ENCODE peak calls at places on chromosomes 6 and 20, in five cellular contexts. X, Q, Y, Z and B are unnamed samples.
A peak's percentile ranks its signal among the peaks of the same experiment; 100 is the strongest.

GRCh38 chr6:106609699-106610098 is 19.6 kb downstream of the RTN4IP1 start:
- DNase-seq in X (no peak), Q (peak; percentile 58), Y (no peak), Z (no peak), B (peak; percentile 34)

GRCh38 chr20:25739615-25740320 is 43.1 kb upstream of the ZNF337 start:
- DNase-seq in X (no peak), Q (no peak), Y (no peak), Z (no peak), B (no peak)

GRCh38 chr6:138509371-138509770 is 10.1 kb upstream of the NHSL1 start:
- DNase-seq in X (peak; percentile 80), Q (no peak), Y (peak; percentile 44), Z (no peak), B (peak; percentile 49)

GRCh38 chr20:54268941-54269340 is 61.1 kb downstream of the PFDN4 start:
- DNase-seq in X (no peak), Q (peak; percentile 57), Y (no peak), Z (no peak), B (no peak)

GRCh38 chr6:36556281-36556680 is 9.0 kb upstream of the STK38 start:
- DNase-seq in X (no peak), Q (no peak), Y (no peak), Z (no peak), B (no peak)

GRCh38 chr6:144395014-144395413 is 109.9 kb downstream of the UTRN start:
- DNase-seq in X (no peak), Q (no peak), Y (no peak), Z (no peak), B (no peak)

GRCh38 chr6:135306166-135306565 is 125.1 kb downstream of the MYB start:
- DNase-seq in X (no peak), Q (no peak), Y (no peak), Z (no peak), B (no peak)

GRCh38 chr20:5095931-5096330 is 23.8 kb downstream of the PCNA start:
- DNase-seq in X (no peak), Q (no peak), Y (no peak), Z (no peak), B (no peak)

GRCh38 chr20:48879609-48880008 is 41.9 kb upstream of the ARFGEF2 start:
- DNase-seq in X (no peak), Q (no peak), Y (peak; percentile 57), Z (no peak), B (no peak)

GRCh38 chr6:25660512-25660911 is 8.5 kb downstream of the SCGN start:
- DNase-seq in X (no peak), Q (no peak), Y (no peak), Z (peak; percentile 93), B (no peak)

GRCh38 chr20:38170914-38171300 is 5.8 kb upstream of the TGM2 start:
- DNase-seq in X (no peak), Q (no peak), Y (no peak), Z (no peak), B (no peak)

GRCh38 chr20:38170219-38170902 is 5.3 kb upstream of the TGM2 start:
- DNase-seq in X (no peak), Q (no peak), Y (no peak), Z (no peak), B (no peak)

GRCh38 chr20:38171301-38172010 is 6.4 kb upstream of the TGM2 start:
- DNase-seq in X (no peak), Q (no peak), Y (no peak), Z (no peak), B (no peak)

GRCh38 chr20:38173237-38174156 is 8.4 kb upstream of the TGM2 start:
- DNase-seq in X (no peak), Q (no peak), Y (peak; percentile 38), Z (peak; percentile 47), B (no peak)

GRCh38 chr20:38172344-38172743 is 7.3 kb upstream of the TGM2 start:
- DNase-seq in X (no peak), Q (no peak), Y (no peak), Z (no peak), B (no peak)
- TF ChIP-seq CTCF in X (no peak), Q (no peak), Y (no peak), Z (peak; percentile 45), B (no peak)

GRCh38 chr20:61979090-61979489 is 86.6 kb downstream of the TAF4 start:
- DNase-seq in X (no peak), Q (no peak), Y (no peak), Z (no peak), B (no peak)

GRCh38 chr20:61982951-61983315 is 82.7 kb downstream of the TAF4 start:
- DNase-seq in X (no peak), Q (no peak), Y (no peak), Z (no peak), B (no peak)

GRCh38 chr20:61979701-61980635 is 85.7 kb downstream of the TAF4 start:
- DNase-seq in X (no peak), Q (no peak), Y (no peak), Z (no peak), B (no peak)

GRCh38 chr20:61982240-61982950 is 83.3 kb downstream of the TAF4 start:
- DNase-seq in X (no peak), Q (no peak), Y (no peak), Z (no peak), B (no peak)

DNA sequence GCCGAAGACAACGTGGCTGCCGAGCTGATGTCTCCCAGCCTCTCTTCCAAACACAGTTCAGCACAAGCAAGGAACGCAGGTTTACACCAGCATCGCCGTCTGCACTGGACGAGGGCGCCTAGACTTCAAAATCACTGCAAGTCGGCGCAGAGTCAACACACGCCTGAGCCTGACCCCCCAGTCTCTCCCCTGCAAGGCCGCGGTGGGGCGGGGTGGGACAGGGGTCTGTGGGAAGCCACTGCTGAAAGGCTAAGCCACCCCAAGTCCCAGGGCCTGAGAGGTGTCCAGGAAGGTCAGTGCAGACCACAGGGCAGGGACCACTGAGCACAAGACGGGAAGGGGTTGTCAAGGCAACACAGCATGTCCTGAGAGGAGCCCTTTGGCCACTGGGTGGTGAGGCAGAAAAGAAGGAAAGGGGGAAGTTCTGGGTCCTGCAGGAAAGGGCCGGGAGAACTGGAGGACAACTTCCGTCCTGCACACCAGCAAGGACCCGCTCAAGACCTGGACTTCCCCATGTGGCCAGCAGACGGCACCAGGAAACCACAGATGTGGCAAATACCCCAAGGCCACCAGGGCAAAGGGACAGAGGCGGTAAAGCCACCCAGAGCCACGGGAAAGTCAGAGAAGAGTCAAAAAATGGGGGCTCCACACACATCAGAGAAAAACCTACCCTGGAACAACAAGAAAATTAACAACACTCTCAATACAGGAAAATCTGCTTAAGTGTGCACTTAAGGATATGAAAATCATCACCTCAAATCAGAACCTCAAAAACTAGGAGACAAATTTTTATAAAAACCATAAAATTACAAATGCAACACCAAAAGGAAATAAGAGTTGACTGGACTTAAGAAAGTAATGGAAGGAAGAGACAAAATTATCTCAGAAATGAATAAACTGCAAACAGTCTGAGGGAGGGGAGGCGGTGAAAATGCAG is 84.8 kb downstream of the TAF4 start:
- DNase-seq in X (no peak), Q (no peak), Y (peak; percentile 67), Z (no peak), B (peak; percentile 46)
- TF ChIP-seq CTCF in X (no peak), Q (peak; percentile 52), Y (peak; percentile 51), Z (peak; percentile 61), B (no peak)

GRCh38 chr20:6829510-6830116 is 62.1 kb downstream of the BMP2 start:
- DNase-seq in X (no peak), Q (no peak), Y (no peak), Z (peak; percentile 50), B (no peak)
- TF ChIP-seq CTCF in X (no peak), Q (peak; percentile 53), Y (no peak), Z (peak; percentile 37), B (no peak)

GRCh38 chr6:73798592-73798991 is 102.6 kb downstream of the CD109 start:
- DNase-seq in X (peak; percentile 19), Q (peak; percentile 36), Y (no peak), Z (peak; percentile 63), B (no peak)
- TF ChIP-seq CTCF in X (no peak), Q (peak; percentile 56), Y (no peak), Z (peak; percentile 61), B (no peak)

GRCh38 chr6:72580281-72580940 is 41.5 kb upstream of the KCNQ5 start:
- DNase-seq in X (no peak), Q (peak; percentile 33), Y (no peak), Z (peak; percentile 36), B (peak; percentile 10)
- TF ChIP-seq CTCF in X (no peak), Q (peak; percentile 72), Y (no peak), Z (peak; percentile 95), B (no peak)

GRCh38 chr20:62147125-62147524 is 3.6 kb downstream of the SS18L1 start:
- DNase-seq in X (no peak), Q (no peak), Y (no peak), Z (no peak), B (no peak)

GRCh38 chr20:62146019-62146755 is 2.6 kb downstream of the SS18L1 start:
- DNase-seq in X (no peak), Q (no peak), Y (no peak), Z (no peak), B (no peak)

GRCh38 chr20:62145688-62146018 is 2.1 kb downstream of the SS18L1 start:
- DNase-seq in X (no peak), Q (no peak), Y (no peak), Z (no peak), B (no peak)

GRCh38 chr20:62148908-62149314 is 5.3 kb downstream of the SS18L1 start:
- DNase-seq in X (no peak), Q (no peak), Y (no peak), Z (no peak), B (no peak)

GRCh38 chr20:62147528-62147927 is 4.0 kb downstream of the SS18L1 start:
- DNase-seq in X (no peak), Q (no peak), Y (no peak), Z (no peak), B (no peak)
- TF ChIP-seq CTCF in X (no peak), Q (no peak), Y (no peak), Z (no peak), B (no peak)

DNA sequence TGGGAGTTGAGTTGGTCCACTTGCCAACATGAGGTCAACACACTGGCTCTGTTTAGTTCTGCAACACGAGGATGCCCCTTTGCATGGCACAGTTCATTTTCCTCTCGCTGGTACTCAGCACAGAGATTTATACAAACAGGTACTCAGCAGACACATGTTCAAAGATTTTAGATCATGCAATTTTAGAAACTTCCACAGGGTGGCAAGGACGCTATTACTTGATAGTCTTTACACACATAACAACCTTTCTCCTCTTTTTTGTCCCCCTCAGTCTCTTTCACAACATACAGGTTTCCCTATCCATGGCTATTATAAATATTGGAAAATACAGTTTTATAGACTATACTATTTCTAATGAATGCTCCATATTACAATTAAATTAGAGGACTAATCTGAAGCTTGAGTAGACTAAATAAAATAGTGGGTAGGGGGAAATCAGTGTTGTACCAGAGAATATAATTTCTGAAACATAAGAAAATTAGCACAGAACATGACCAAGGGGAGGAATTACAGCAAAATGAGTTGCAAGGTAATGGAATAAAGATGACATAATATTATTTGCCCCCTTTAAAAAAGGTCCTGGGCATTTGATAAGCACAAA is 331.8 kb upstream of the BTBD3 start:
- DNase-seq in X (no peak), Q (no peak), Y (no peak), Z (no peak), B (no peak)
- TF ChIP-seq CTCF in X (no peak), Q (peak; percentile 55), Y (peak; percentile 17), Z (peak; percentile 56), B (peak; percentile 43)

DNA sequence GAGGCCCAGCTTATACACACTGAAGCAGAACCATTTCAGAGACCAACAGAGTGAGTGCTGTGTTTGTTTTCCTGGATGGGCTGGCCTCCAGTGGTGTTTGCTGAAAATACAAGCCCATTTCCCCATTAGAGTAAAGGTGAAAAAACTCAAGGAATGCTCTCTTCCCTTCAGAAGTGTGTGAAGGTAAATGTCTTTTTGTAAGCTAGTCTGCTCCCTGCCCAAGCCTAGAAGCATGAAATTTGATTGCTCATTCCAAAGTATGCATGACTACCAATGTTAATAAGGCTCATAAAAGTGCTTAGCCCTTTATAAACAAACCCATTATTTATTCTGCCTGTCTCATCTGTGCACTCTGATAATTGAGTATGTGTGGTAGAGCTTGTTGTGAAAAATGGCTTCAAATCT is 59.1 kb downstream of the ADGRF1 start:
- DNase-seq in X (no peak), Q (peak; percentile 36), Y (peak; percentile 29), Z (peak; percentile 76), B (no peak)
- TF ChIP-seq CTCF in X (no peak), Q (peak; percentile 36), Y (peak; percentile 31), Z (peak; percentile 49), B (no peak)